ENCODE peak calls at places on chromosomes 5 and 9, in nine cellular contexts. One of them, this sample, is unnamed.

GRCh38 chr9:127163409-127163808 is 41.0 kb upstream of the ANGPTL2 start:
- DNase-seq in activated naive CD4-positive, alpha-beta T cell treated with anti-CD3 and anti-CD28 coated beads for 36 hours: peak; percentile 61
- DNase-seq in activated T-helper 1 cell treated with anti-CD3 and anti-CD28 coated beads, Interleukin-2, amount 50 U/mL, for 16 hours: no peak
- DNase-seq in stimulated activated CD4-positive, alpha-beta T cell treated with anti-CD3 and anti-CD28 coated beads, Interleukin-4, amount 100 ng/mL, for 1 hour: no peak
- DNase-seq in cardiac muscle cell: peak; percentile 77
- DNase-seq in amniotic stem cell: peak; percentile 7
- DNase-seq in stimulated activated CD8-positive, alpha-beta memory T cell treated with anti-CD3 and anti-CD28 coated beads, Interleukin-4, amount 100 ng/mL, for 24 hours: no peak
- DNase-seq in activated CD4-positive, alpha-beta T cell treated with anti-CD3 and anti-CD28 coated beads, Interleukin-2, amount 50 U/mL, for 48 hours: no peak
- DNase-seq in cardiac septum: peak; percentile 68
- DNase-seq in this sample: no peak

GRCh38 chr5:52560366-52560765 is 227.3 kb upstream of the ITGA1 start:
- DNase-seq in cardiac septum: no peak
- DNase-seq in activated T-helper 1 cell treated with anti-CD3 and anti-CD28 coated beads, Interleukin-2, amount 50 U/mL, for 16 hours: no peak
- DNase-seq in stimulated activated CD8-positive, alpha-beta memory T cell treated with anti-CD3 and anti-CD28 coated beads, Interleukin-4, amount 100 ng/mL, for 24 hours: no peak
- DNase-seq in amniotic stem cell: no peak
- DNase-seq in activated CD4-positive, alpha-beta T cell treated with anti-CD3 and anti-CD28 coated beads, Interleukin-2, amount 50 U/mL, for 48 hours: no peak
- DNase-seq in cardiac muscle cell: no peak
- DNase-seq in activated naive CD4-positive, alpha-beta T cell treated with anti-CD3 and anti-CD28 coated beads for 36 hours: no peak
- DNase-seq in stimulated activated CD4-positive, alpha-beta T cell treated with anti-CD3 and anti-CD28 coated beads, Interleukin-4, amount 100 ng/mL, for 1 hour: no peak
- DNase-seq in this sample: no peak

GRCh38 chr9:13447551-13448422 is 168.3 kb upstream of the MPDZ start:
- DNase-seq in amniotic stem cell: no peak
- DNase-seq in stimulated activated CD4-positive, alpha-beta T cell treated with anti-CD3 and anti-CD28 coated beads, Interleukin-4, amount 100 ng/mL, for 1 hour: no peak
- DNase-seq in activated naive CD4-positive, alpha-beta T cell treated with anti-CD3 and anti-CD28 coated beads for 36 hours: no peak
- DNase-seq in activated CD4-positive, alpha-beta T cell treated with anti-CD3 and anti-CD28 coated beads, Interleukin-2, amount 50 U/mL, for 48 hours: no peak
- DNase-seq in activated T-helper 1 cell treated with anti-CD3 and anti-CD28 coated beads, Interleukin-2, amount 50 U/mL, for 16 hours: no peak
- DNase-seq in cardiac septum: no peak
- DNase-seq in stimulated activated CD8-positive, alpha-beta memory T cell treated with anti-CD3 and anti-CD28 coated beads, Interleukin-4, amount 100 ng/mL, for 24 hours: no peak
- DNase-seq in cardiac muscle cell: peak; percentile 29
- DNase-seq in this sample: no peak

GRCh38 chr9:137198748-137199276 is 1.7 kb downstream of the TPRN start:
- DNase-seq in cardiac septum: no peak
- DNase-seq in activated naive CD4-positive, alpha-beta T cell treated with anti-CD3 and anti-CD28 coated beads for 36 hours: no peak
- DNase-seq in stimulated activated CD8-positive, alpha-beta memory T cell treated with anti-CD3 and anti-CD28 coated beads, Interleukin-4, amount 100 ng/mL, for 24 hours: no peak
- DNase-seq in stimulated activated CD4-positive, alpha-beta T cell treated with anti-CD3 and anti-CD28 coated beads, Interleukin-4, amount 100 ng/mL, for 1 hour: no peak
- DNase-seq in activated T-helper 1 cell treated with anti-CD3 and anti-CD28 coated beads, Interleukin-2, amount 50 U/mL, for 16 hours: no peak
- DNase-seq in cardiac muscle cell: no peak
- DNase-seq in amniotic stem cell: no peak
- DNase-seq in activated CD4-positive, alpha-beta T cell treated with anti-CD3 and anti-CD28 coated beads, Interleukin-2, amount 50 U/mL, for 48 hours: no peak
- DNase-seq in this sample: no peak

GRCh38 chr9:78940121-78940855 is 631.5 kb upstream of the TLE4 start:
- DNase-seq in activated CD4-positive, alpha-beta T cell treated with anti-CD3 and anti-CD28 coated beads, Interleukin-2, amount 50 U/mL, for 48 hours: no peak
- DNase-seq in cardiac muscle cell: peak; percentile 22
- DNase-seq in cardiac septum: no peak
- DNase-seq in stimulated activated CD4-positive, alpha-beta T cell treated with anti-CD3 and anti-CD28 coated beads, Interleukin-4, amount 100 ng/mL, for 1 hour: no peak
- DNase-seq in activated naive CD4-positive, alpha-beta T cell treated with anti-CD3 and anti-CD28 coated beads for 36 hours: no peak
- DNase-seq in activated T-helper 1 cell treated with anti-CD3 and anti-CD28 coated beads, Interleukin-2, amount 50 U/mL, for 16 hours: no peak
- DNase-seq in stimulated activated CD8-positive, alpha-beta memory T cell treated with anti-CD3 and anti-CD28 coated beads, Interleukin-4, amount 100 ng/mL, for 24 hours: no peak
- DNase-seq in amniotic stem cell: no peak
- DNase-seq in this sample: no peak

GRCh38 chr9:134455951-134456739 is 129.9 kb downstream of the RXRA start:
- DNase-seq in amniotic stem cell: peak; percentile 96
- DNase-seq in cardiac muscle cell: peak; percentile 99
- DNase-seq in cardiac septum: peak; percentile 90
- DNase-seq in activated naive CD4-positive, alpha-beta T cell treated with anti-CD3 and anti-CD28 coated beads for 36 hours: peak; percentile 76
- DNase-seq in stimulated activated CD4-positive, alpha-beta T cell treated with anti-CD3 and anti-CD28 coated beads, Interleukin-4, amount 100 ng/mL, for 1 hour: peak; percentile 76
- DNase-seq in activated T-helper 1 cell treated with anti-CD3 and anti-CD28 coated beads, Interleukin-2, amount 50 U/mL, for 16 hours: peak; percentile 42
- DNase-seq in activated CD4-positive, alpha-beta T cell treated with anti-CD3 and anti-CD28 coated beads, Interleukin-2, amount 50 U/mL, for 48 hours: peak; percentile 61
- DNase-seq in stimulated activated CD8-positive, alpha-beta memory T cell treated with anti-CD3 and anti-CD28 coated beads, Interleukin-4, amount 100 ng/mL, for 24 hours: peak; percentile 60
- DNase-seq in this sample: no peak

GRCh38 chr5:180563994-180564393 is 27.3 kb downstream of the SCGB3A1 start:
- DNase-seq in stimulated activated CD8-positive, alpha-beta memory T cell treated with anti-CD3 and anti-CD28 coated beads, Interleukin-4, amount 100 ng/mL, for 24 hours: no peak
- DNase-seq in cardiac muscle cell: no peak
- DNase-seq in stimulated activated CD4-positive, alpha-beta T cell treated with anti-CD3 and anti-CD28 coated beads, Interleukin-4, amount 100 ng/mL, for 1 hour: peak; percentile 11
- DNase-seq in activated T-helper 1 cell treated with anti-CD3 and anti-CD28 coated beads, Interleukin-2, amount 50 U/mL, for 16 hours: no peak
- DNase-seq in amniotic stem cell: no peak
- DNase-seq in activated CD4-positive, alpha-beta T cell treated with anti-CD3 and anti-CD28 coated beads, Interleukin-2, amount 50 U/mL, for 48 hours: peak; percentile 8
- DNase-seq in cardiac septum: no peak
- DNase-seq in activated naive CD4-positive, alpha-beta T cell treated with anti-CD3 and anti-CD28 coated beads for 36 hours: peak; percentile 30
- DNase-seq in this sample: no peak

GRCh38 chr5:14204785-14205321 is 61.7 kb downstream of the TRIO start:
- DNase-seq in stimulated activated CD4-positive, alpha-beta T cell treated with anti-CD3 and anti-CD28 coated beads, Interleukin-4, amount 100 ng/mL, for 1 hour: no peak
- DNase-seq in cardiac septum: no peak
- DNase-seq in activated CD4-positive, alpha-beta T cell treated with anti-CD3 and anti-CD28 coated beads, Interleukin-2, amount 50 U/mL, for 48 hours: no peak
- DNase-seq in cardiac muscle cell: peak; percentile 91
- DNase-seq in activated T-helper 1 cell treated with anti-CD3 and anti-CD28 coated beads, Interleukin-2, amount 50 U/mL, for 16 hours: no peak
- DNase-seq in amniotic stem cell: no peak
- DNase-seq in stimulated activated CD8-positive, alpha-beta memory T cell treated with anti-CD3 and anti-CD28 coated beads, Interleukin-4, amount 100 ng/mL, for 24 hours: no peak
- DNase-seq in activated naive CD4-positive, alpha-beta T cell treated with anti-CD3 and anti-CD28 coated beads for 36 hours: no peak
- DNase-seq in this sample: no peak

GRCh38 chr5:19035816-19036215 is 952.2 kb downstream of the CDH18 start:
- DNase-seq in stimulated activated CD4-positive, alpha-beta T cell treated with anti-CD3 and anti-CD28 coated beads, Interleukin-4, amount 100 ng/mL, for 1 hour: no peak
- DNase-seq in stimulated activated CD8-positive, alpha-beta memory T cell treated with anti-CD3 and anti-CD28 coated beads, Interleukin-4, amount 100 ng/mL, for 24 hours: no peak
- DNase-seq in activated naive CD4-positive, alpha-beta T cell treated with anti-CD3 and anti-CD28 coated beads for 36 hours: no peak
- DNase-seq in amniotic stem cell: no peak
- DNase-seq in cardiac septum: no peak
- DNase-seq in activated CD4-positive, alpha-beta T cell treated with anti-CD3 and anti-CD28 coated beads, Interleukin-2, amount 50 U/mL, for 48 hours: no peak
- DNase-seq in activated T-helper 1 cell treated with anti-CD3 and anti-CD28 coated beads, Interleukin-2, amount 50 U/mL, for 16 hours: no peak
- DNase-seq in cardiac muscle cell: no peak
- DNase-seq in this sample: no peak

GRCh38 chr5:115459844-115460243 is 84.7 kb downstream of the FEM1C start:
- DNase-seq in stimulated activated CD8-positive, alpha-beta memory T cell treated with anti-CD3 and anti-CD28 coated beads, Interleukin-4, amount 100 ng/mL, for 24 hours: no peak
- DNase-seq in activated CD4-positive, alpha-beta T cell treated with anti-CD3 and anti-CD28 coated beads, Interleukin-2, amount 50 U/mL, for 48 hours: no peak
- DNase-seq in cardiac septum: no peak
- DNase-seq in activated naive CD4-positive, alpha-beta T cell treated with anti-CD3 and anti-CD28 coated beads for 36 hours: no peak
- DNase-seq in stimulated activated CD4-positive, alpha-beta T cell treated with anti-CD3 and anti-CD28 coated beads, Interleukin-4, amount 100 ng/mL, for 1 hour: no peak
- DNase-seq in cardiac muscle cell: no peak
- DNase-seq in activated T-helper 1 cell treated with anti-CD3 and anti-CD28 coated beads, Interleukin-2, amount 50 U/mL, for 16 hours: no peak
- DNase-seq in amniotic stem cell: no peak
- DNase-seq in this sample: no peak